ENCODE peak calls at places on chromosomes 4 and X, in seven cellular contexts. W is cardiac fibroblast; J is right cardiac atrium; Y is KG1; A is neural crest cell; C is stimulated activated CD4-positive, alpha-beta T cell treated with anti-CD3 and anti-CD28 coated beads, Interleukin-12 subunit alpha, Interleukin-12 subunit beta, amount 100 ng/mL, for 24 hours; X is activated CD8-positive, alpha-beta memory T cell treated with anti-CD3 and anti-CD28 coated beads, Interleukin-2, amount 50 U/mL, for 48 hours. V is an unnamed sample.

GRCh38 chr4:155703486-155704227 is 37.0 kb downstream of the GUCY1A1 start:
- DNase-seq in Y (no peak), C (no peak), J (no peak), X (no peak), W (peak; percentile 11), A (no peak), V (no peak)

GRCh38 chrX:68665502-68665901 is 18.0 kb downstream of the STARD8 start:
- DNase-seq in C (no peak), X (no peak), W (no peak), A (no peak), Y (no peak), J (peak; percentile 52), V (no peak)

GRCh38 chr4:13902141-13902540 is 274.6 kb upstream of the BOD1L1 start:
- DNase-seq in A (no peak), Y (no peak), C (no peak), W (peak; percentile 42), J (no peak), X (no peak), V (no peak)

GRCh38 chr4:103415801-103416200 is 217.7 kb upstream of the CENPE start:
- DNase-seq in J (no peak), C (no peak), Y (no peak), A (no peak), W (no peak), X (no peak), V (no peak)

GRCh38 chrX:118780509-118780908 is 43.1 kb upstream of the ZCCHC12 start:
- DNase-seq in A (no peak), X (no peak), W (peak; percentile 17), Y (no peak), C (no peak), J (no peak), V (no peak)

GRCh38 chrX:15349046-15349445 is 13.7 kb upstream of the PIGA start:
- DNase-seq in C (no peak), J (no peak), Y (peak; percentile 8), A (peak; percentile 48), X (no peak), W (peak; percentile 76), V (no peak)

GRCh38 chr4:10526431-10527222 is 69.4 kb upstream of the ZNF518B start:
- DNase-seq in C (no peak), X (no peak), W (peak; percentile 13), A (no peak), Y (no peak), J (no peak), V (no peak)

GRCh38 chrX:107880054-107880610 is 54.5 kb downstream of the MID2 start:
- DNase-seq in A (no peak), C (no peak), W (no peak), X (no peak), J (no peak), Y (no peak), V (no peak)

GRCh38 chr4:6923507-6923906 is 13.9 kb downstream of the TBC1D14 start:
- DNase-seq in J (peak; percentile 50), X (no peak), W (no peak), C (no peak), A (no peak), Y (no peak), V (no peak)

V was measured in osteocyte.